ENCODE peak calls at places on chromosomes 7 and 10, in eight cellular contexts. L, V, O, H, R, G, T and A are unnamed samples.

GRCh38 chr7:34759477-34760125 is 101.6 kb downstream of the NPSR1 start:
- DNase-seq in R (no peak), T (no peak), O (peak; percentile 40), G (peak; percentile 22), H (no peak), L (peak; percentile 43), V (peak; percentile 5), A (no peak)

GRCh38 chr10:74282151-74282852 is 131.3 kb downstream of the ADK start:
- DNase-seq in G (no peak), R (no peak), H (no peak), V (no peak), L (peak; percentile 85), O (no peak), T (no peak), A (no peak)

GRCh38 chr7:42106562-42106961 is 130.4 kb downstream of the GLI3 start:
- DNase-seq in G (no peak), V (no peak), T (no peak), O (no peak), L (peak; percentile 24), R (no peak), H (no peak), A (no peak)

GRCh38 chr10:88620441-88620840 is 33.9 kb downstream of the LIPJ start:
- DNase-seq in H (no peak), L (no peak), V (no peak), T (no peak), R (no peak), O (no peak), G (no peak), A (no peak)

GRCh38 chr10:26970667-26971066 is 109.9 kb upstream of the ABI1 start:
- DNase-seq in H (no peak), O (no peak), G (no peak), L (no peak), V (no peak), T (no peak), R (no peak), A (no peak)

GRCh38 chr7:92837214-92837749 is 909 bp upstream of the CDK6 start:
- DNase-seq in L (no peak), O (no peak), H (no peak), V (peak; percentile 9), T (no peak), G (no peak), R (no peak), A (no peak)

GRCh38 chr10:13984647-13985155 is 346.0 kb downstream of the FRMD4A start:
- DNase-seq in V (no peak), G (no peak), R (no peak), L (peak; percentile 99), O (no peak), T (no peak), H (peak; percentile 58), A (no peak)

GRCh38 chr7:155213955-155214327 is 83.7 kb upstream of the INSIG1 start:
- DNase-seq in G (no peak), T (no peak), H (no peak), R (no peak), O (no peak), L (no peak), V (peak; percentile 45), A (no peak)

GRCh38 chr10:112911196-112911595 is 38.9 kb upstream of the TCF7L2 start:
- DNase-seq in V (no peak), O (no peak), H (no peak), R (no peak), L (no peak), T (no peak), G (no peak), A (no peak)

GRCh38 chr10:51895209-51895608 is 195.8 kb upstream of the CSTF2T start:
- DNase-seq in V (no peak), G (no peak), O (no peak), H (peak; percentile 6), L (peak; percentile 94), T (no peak), R (no peak), A (no peak)

GRCh38 chr10:72356115-72356514 is 1.4 kb upstream of the DNAJB12 start:
- DNase-seq in V (no peak), H (no peak), T (no peak), L (no peak), O (no peak), G (no peak), R (no peak), A (no peak)

GRCh38 chr7:77830649-77831355 is 32.2 kb downstream of the PHTF2 start:
- DNase-seq in L (no peak), T (no peak), V (peak; percentile 91), R (no peak), G (peak; percentile 35), O (no peak), H (no peak), A (no peak)

GRCh38 chr10:28981007-28981406 is 303.7 kb downstream of the BAMBI start:
- DNase-seq in V (no peak), L (no peak), H (no peak), O (no peak), R (no peak), G (no peak), T (no peak), A (no peak)

GRCh38 chr7:149284343-149284742 is 22.3 kb downstream of the ZNF783 start:
- DNase-seq in G (no peak), L (no peak), O (no peak), R (peak; percentile 74), V (peak; percentile 2), T (no peak), H (no peak), A (no peak)

GRCh38 chr7:26078437-26079362 is 73.3 kb upstream of the NFE2L3 start:
- DNase-seq in R (peak; percentile 88), T (peak; percentile 71), V (peak; percentile 82), H (no peak), O (peak; percentile 91), G (peak; percentile 46), L (peak; percentile 8), A (peak; percentile 74)

GRCh38 chr7:33774762-33775523 is 130.4 kb upstream of the BMPER start:
- DNase-seq in T (no peak), G (no peak), H (peak; percentile 26), R (no peak), V (peak; percentile 35), O (no peak), L (peak; percentile 99), A (no peak)

GRCh38 chr7:82722946-82723345 is 279.4 kb upstream of the CACNA2D1 start:
- DNase-seq in R (no peak), V (no peak), T (no peak), G (no peak), H (no peak), O (no peak), L (peak; percentile 22), A (no peak)

GRCh38 chr7:35593896-35594295 is 101.0 kb downstream of the HERPUD2 start:
- DNase-seq in O (peak; percentile 73), H (no peak), T (no peak), V (no peak), R (peak; percentile 1), G (no peak), L (peak; percentile 11), A (no peak)

GRCh38 chr10:13815766-13816165 is 229.0 kb downstream of the PRPF18 start:
- DNase-seq in R (no peak), G (no peak), T (no peak), L (peak; percentile 59), V (no peak), H (no peak), O (no peak), A (no peak)

GRCh38 chr7:28408974-28409715 is 3.2 kb upstream of the CREB5 start:
- DNase-seq in G (peak; percentile 81), R (peak; percentile 40), O (peak; percentile 94), H (peak; percentile 97), L (peak; percentile 99), V (no peak), T (peak; percentile 25), A (peak; percentile 53)

GRCh38 chr10:128494665-128495064 is 368.4 kb upstream of the MKI67 start:
- DNase-seq in G (no peak), H (no peak), T (no peak), R (no peak), O (no peak), V (no peak), L (no peak), A (no peak)

GRCh38 chr7:27651702-27652101 is 11.0 kb downstream of the HIBADH start:
- DNase-seq in H (no peak), R (no peak), G (no peak), T (no peak), L (no peak), V (no peak), O (no peak), A (no peak)

GRCh38 chr10:63697956-63698814 is 177.0 kb downstream of the REEP3 start:
- DNase-seq in T (no peak), R (no peak), O (no peak), V (peak; percentile 13), L (peak; percentile 66), H (no peak), G (no peak), A (peak; percentile 24)

GRCh38 chr7:2523941-2524807 is 4.6 kb downstream of the LFNG start:
- DNase-seq in G (peak; percentile 98), L (peak; percentile 52), T (no peak), V (peak; percentile 90), H (no peak), R (no peak), O (peak; percentile 90), A (no peak)

GRCh38 chr10:124650820-124651401 is 93.3 kb downstream of the FAM53B start:
- DNase-seq in H (no peak), G (no peak), O (peak; percentile 76), V (no peak), R (peak; percentile 68), L (no peak), T (peak; percentile 71), A (no peak)

GRCh38 chr7:916291-916941 is 38.1 kb downstream of the ADAP1 start:
- DNase-seq in O (no peak), G (no peak), L (no peak), V (peak; percentile 60), H (no peak), R (no peak), T (no peak), A (no peak)

GRCh38 chr10:28179490-28180099 is 123.3 kb downstream of the MPP7 start:
- DNase-seq in L (peak; percentile 65), V (peak; percentile 1), T (no peak), G (no peak), H (peak; percentile 41), O (peak; percentile 7), R (peak; percentile 24), A (no peak)

GRCh38 chr7:117435475-117436043 is 8.3 kb upstream of the ASZ1 start:
- DNase-seq in R (no peak), G (no peak), O (no peak), H (no peak), V (no peak), T (no peak), L (no peak), A (no peak)

GRCh38 chr10:30784896-30785605 is 155.5 kb upstream of the LYZL2 start:
- DNase-seq in T (peak; percentile 5), L (peak; percentile 82), V (peak; percentile 66), G (peak; percentile 72), H (no peak), R (peak; percentile 22), O (peak; percentile 96), A (peak; percentile 16)

GRCh38 chr7:85770332-85770731 is 583.5 kb upstream of the SEMA3D start:
- DNase-seq in L (peak; percentile 94), G (no peak), T (no peak), H (no peak), V (no peak), R (no peak), O (no peak), A (no peak)